ENCODE peak calls at places on chromosomes 7 and 10, in nine cellular contexts. One of them, this sample, is unnamed.

GRCh38 chr10:81348003-81348402 is 527.0 kb upstream of the NRG3 start:
- DNase-seq in naive thymus-derived CD4-positive, alpha-beta T cell: no peak
- DNase-seq in ACHN: no peak
- DNase-seq in lower leg skin: no peak
- DNase-seq in AG04450: no peak
- DNase-seq in stimulated activated CD8-positive, alpha-beta memory T cell treated with anti-CD3 and anti-CD28 coated beads, Interleukin-7, amount 100 ng/mL, for 1 hour: no peak
- DNase-seq in stomach: no peak
- DNase-seq in CD8-positive, alpha-beta T cell: no peak
- DNase-seq in NCI-H1105 treated with DMSO at 0.1 percent for 48 hours: no peak
- DNase-seq in this sample: no peak

GRCh38 chr10:131896403-131896802 is 4.4 kb upstream of the PPP2R2D start:
- DNase-seq in naive thymus-derived CD4-positive, alpha-beta T cell: peak; percentile 59
- DNase-seq in ACHN: no peak
- DNase-seq in lower leg skin: no peak
- DNase-seq in AG04450: no peak
- DNase-seq in stimulated activated CD8-positive, alpha-beta memory T cell treated with anti-CD3 and anti-CD28 coated beads, Interleukin-7, amount 100 ng/mL, for 1 hour: no peak
- DNase-seq in stomach: no peak
- DNase-seq in CD8-positive, alpha-beta T cell: peak; percentile 30
- DNase-seq in NCI-H1105 treated with DMSO at 0.1 percent for 48 hours: no peak
- DNase-seq in this sample: peak; percentile 39

GRCh38 chr10:60224129-60224705 is 165.5 kb downstream of the ANK3 start:
- DNase-seq in naive thymus-derived CD4-positive, alpha-beta T cell: no peak
- DNase-seq in ACHN: no peak
- DNase-seq in lower leg skin: no peak
- DNase-seq in AG04450: no peak
- DNase-seq in stimulated activated CD8-positive, alpha-beta memory T cell treated with anti-CD3 and anti-CD28 coated beads, Interleukin-7, amount 100 ng/mL, for 1 hour: no peak
- DNase-seq in stomach: no peak
- DNase-seq in CD8-positive, alpha-beta T cell: no peak
- DNase-seq in NCI-H1105 treated with DMSO at 0.1 percent for 48 hours: no peak
- DNase-seq in this sample: no peak

GRCh38 chr10:109931153-109931552 is 7.8 kb upstream of the XPNPEP1 start:
- DNase-seq in naive thymus-derived CD4-positive, alpha-beta T cell: no peak
- DNase-seq in ACHN: no peak
- DNase-seq in lower leg skin: peak; percentile 90
- DNase-seq in AG04450: no peak
- DNase-seq in stimulated activated CD8-positive, alpha-beta memory T cell treated with anti-CD3 and anti-CD28 coated beads, Interleukin-7, amount 100 ng/mL, for 1 hour: no peak
- DNase-seq in stomach: no peak
- DNase-seq in CD8-positive, alpha-beta T cell: no peak
- DNase-seq in NCI-H1105 treated with DMSO at 0.1 percent for 48 hours: no peak
- DNase-seq in this sample: no peak

GRCh38 chr10:12768156-12768731 is 233.3 kb downstream of the CCDC3 start:
- DNase-seq in naive thymus-derived CD4-positive, alpha-beta T cell: no peak
- DNase-seq in ACHN: peak; percentile 44
- DNase-seq in lower leg skin: no peak
- DNase-seq in AG04450: no peak
- DNase-seq in stimulated activated CD8-positive, alpha-beta memory T cell treated with anti-CD3 and anti-CD28 coated beads, Interleukin-7, amount 100 ng/mL, for 1 hour: no peak
- DNase-seq in stomach: no peak
- DNase-seq in CD8-positive, alpha-beta T cell: no peak
- DNase-seq in NCI-H1105 treated with DMSO at 0.1 percent for 48 hours: no peak
- DNase-seq in this sample: no peak

GRCh38 chr7:40944981-40945585 is 757.8 kb downstream of the INHBA start:
- DNase-seq in naive thymus-derived CD4-positive, alpha-beta T cell: no peak
- DNase-seq in ACHN: no peak
- DNase-seq in lower leg skin: no peak
- DNase-seq in AG04450: no peak
- DNase-seq in stimulated activated CD8-positive, alpha-beta memory T cell treated with anti-CD3 and anti-CD28 coated beads, Interleukin-7, amount 100 ng/mL, for 1 hour: no peak
- DNase-seq in stomach: no peak
- DNase-seq in CD8-positive, alpha-beta T cell: no peak
- DNase-seq in NCI-H1105 treated with DMSO at 0.1 percent for 48 hours: no peak
- DNase-seq in this sample: no peak

GRCh38 chr10:124632566-124632965 is 111.6 kb downstream of the FAM53B start:
- DNase-seq in naive thymus-derived CD4-positive, alpha-beta T cell: no peak
- DNase-seq in ACHN: no peak
- DNase-seq in lower leg skin: no peak
- DNase-seq in AG04450: no peak
- DNase-seq in stimulated activated CD8-positive, alpha-beta memory T cell treated with anti-CD3 and anti-CD28 coated beads, Interleukin-7, amount 100 ng/mL, for 1 hour: no peak
- DNase-seq in stomach: no peak
- DNase-seq in CD8-positive, alpha-beta T cell: no peak
- DNase-seq in NCI-H1105 treated with DMSO at 0.1 percent for 48 hours: no peak
- DNase-seq in this sample: no peak

GRCh38 chr7:48365010-48365409 is 193.8 kb downstream of the ABCA13 start:
- DNase-seq in naive thymus-derived CD4-positive, alpha-beta T cell: no peak
- DNase-seq in ACHN: no peak
- DNase-seq in lower leg skin: no peak
- DNase-seq in AG04450: no peak
- DNase-seq in stimulated activated CD8-positive, alpha-beta memory T cell treated with anti-CD3 and anti-CD28 coated beads, Interleukin-7, amount 100 ng/mL, for 1 hour: no peak
- DNase-seq in stomach: no peak
- DNase-seq in CD8-positive, alpha-beta T cell: no peak
- DNase-seq in NCI-H1105 treated with DMSO at 0.1 percent for 48 hours: no peak
- DNase-seq in this sample: no peak

GRCh38 chr10:110337906-110338305 is 33.2 kb upstream of the SMNDC1 start:
- DNase-seq in naive thymus-derived CD4-positive, alpha-beta T cell: no peak
- DNase-seq in ACHN: no peak
- DNase-seq in lower leg skin: peak; percentile 23
- DNase-seq in AG04450: no peak
- DNase-seq in stimulated activated CD8-positive, alpha-beta memory T cell treated with anti-CD3 and anti-CD28 coated beads, Interleukin-7, amount 100 ng/mL, for 1 hour: no peak
- DNase-seq in stomach: no peak
- DNase-seq in CD8-positive, alpha-beta T cell: no peak
- DNase-seq in NCI-H1105 treated with DMSO at 0.1 percent for 48 hours: peak; percentile 13
- DNase-seq in this sample: no peak

GRCh38 chr10:114767589-114768393 is 53.8 kb upstream of the FHIP2A start:
- DNase-seq in naive thymus-derived CD4-positive, alpha-beta T cell: peak; percentile 1
- DNase-seq in ACHN: peak; percentile 61
- DNase-seq in lower leg skin: no peak
- DNase-seq in AG04450: no peak
- DNase-seq in stimulated activated CD8-positive, alpha-beta memory T cell treated with anti-CD3 and anti-CD28 coated beads, Interleukin-7, amount 100 ng/mL, for 1 hour: no peak
- DNase-seq in stomach: peak; percentile 65
- DNase-seq in CD8-positive, alpha-beta T cell: no peak
- DNase-seq in NCI-H1105 treated with DMSO at 0.1 percent for 48 hours: no peak
- DNase-seq in this sample: peak; percentile 4

GRCh38 chr7:144256112-144256511 is 8.5 kb downstream of the OR2A7 start:
- DNase-seq in naive thymus-derived CD4-positive, alpha-beta T cell: no peak
- DNase-seq in ACHN: peak; percentile 3
- DNase-seq in lower leg skin: peak; percentile 20
- DNase-seq in AG04450: no peak
- DNase-seq in stimulated activated CD8-positive, alpha-beta memory T cell treated with anti-CD3 and anti-CD28 coated beads, Interleukin-7, amount 100 ng/mL, for 1 hour: no peak
- DNase-seq in stomach: no peak
- DNase-seq in CD8-positive, alpha-beta T cell: no peak
- DNase-seq in NCI-H1105 treated with DMSO at 0.1 percent for 48 hours: no peak
- DNase-seq in this sample: no peak

GRCh38 chr10:104406715-104407517 is 53.3 kb downstream of the CFAP58 start:
- DNase-seq in naive thymus-derived CD4-positive, alpha-beta T cell: no peak
- DNase-seq in ACHN: peak; percentile 67
- DNase-seq in lower leg skin: no peak
- DNase-seq in AG04450: peak; percentile 3
- DNase-seq in stimulated activated CD8-positive, alpha-beta memory T cell treated with anti-CD3 and anti-CD28 coated beads, Interleukin-7, amount 100 ng/mL, for 1 hour: no peak
- DNase-seq in stomach: no peak
- DNase-seq in CD8-positive, alpha-beta T cell: no peak
- DNase-seq in NCI-H1105 treated with DMSO at 0.1 percent for 48 hours: peak; percentile 17
- DNase-seq in this sample: no peak

GRCh38 chr7:115869811-115870210 is 160.8 kb downstream of the TFEC start:
- DNase-seq in naive thymus-derived CD4-positive, alpha-beta T cell: no peak
- DNase-seq in ACHN: no peak
- DNase-seq in lower leg skin: no peak
- DNase-seq in AG04450: no peak
- DNase-seq in stimulated activated CD8-positive, alpha-beta memory T cell treated with anti-CD3 and anti-CD28 coated beads, Interleukin-7, amount 100 ng/mL, for 1 hour: no peak
- DNase-seq in stomach: no peak
- DNase-seq in CD8-positive, alpha-beta T cell: no peak
- DNase-seq in NCI-H1105 treated with DMSO at 0.1 percent for 48 hours: no peak
- DNase-seq in this sample: no peak